ENCODE peak calls at places on chromosomes 1 and 21, in four cellular contexts. A is DMS 273 treated with DMSO at 0.1 percent for 48 hours; L is iPS-NIHi11; J is activated T-cell treated with anti-CD3 and anti-CD28 coated beads, Interleukin-2, amount 50 U/mL, for 72 hours. Y is an unnamed sample.

GRCh38 chr1:161092621-161093028 is 3.3 kb upstream of the NECTIN4 start:
- DNase-seq in A (no peak), J (peak), L (no peak), Y (no peak)

GRCh38 chr1:206716519-206717236 is 32.0 kb downstream of the MAPKAPK2 start:
- DNase-seq in J (no peak), A (no peak), L (no peak), Y (no peak)

GRCh38 chr21:39799178-39799577 is 54.2 kb downstream of the IGSF5 start:
- DNase-seq in A (no peak), J (no peak), L (no peak), Y (no peak)

GRCh38 chr1:24369199-24369598 is 44.4 kb downstream of the STPG1 start:
- DNase-seq in J (no peak), A (no peak), L (no peak), Y (no peak)

GRCh38 chr1:6962390-6962955 is 177.2 kb downstream of the CAMTA1 start:
- DNase-seq in J (peak), L (peak), A (no peak), Y (peak)

GRCh38 chr1:162020145-162020544 is 3.5 kb downstream of the OLFML2B start:
- DNase-seq in J (no peak), L (no peak), A (no peak), Y (no peak)

GRCh38 chr1:201191723-201192477 is 1.3 kb downstream of the IGFN1 start:
- DNase-seq in A (no peak), L (no peak), J (peak), Y (no peak)

GRCh38 chr1:25503551-25504426 is 39.6 kb upstream of the LDLRAP1 start:
- DNase-seq in A (peak), J (peak), L (peak), Y (no peak)

GRCh38 chr1:16981269-16981849 is 939 bp upstream of the MFAP2 start:
- DNase-seq in J (no peak), L (no peak), A (no peak), Y (no peak)

GRCh38 chr1:228044961-228045360 is 37.5 kb upstream of the ARF1 start:
- DNase-seq in J (no peak), A (no peak), L (no peak), Y (no peak)

GRCh38 chr1:112798293-112798692 is 83.2 kb upstream of the PPM1J start:
- DNase-seq in J (no peak), L (no peak), A (peak), Y (no peak)

GRCh38 chr1:155307247-155307740 is 1.4 kb upstream of the FDPS start:
- DNase-seq in A (peak), J (peak), L (no peak), Y (no peak)

GRCh38 chr1:215794151-215794550 is 227.0 kb downstream of the KCTD3 start:
- DNase-seq in A (no peak), J (no peak), L (no peak), Y (no peak)

GRCh38 chr1:206029484-206029883 is 5.8 kb upstream of the CTSE start:
- DNase-seq in A (no peak), L (no peak), J (no peak), Y (no peak)

GRCh38 chr1:151829352-151830046 is 2.1 kb downstream of the RORC start:
- DNase-seq in A (no peak), L (no peak), J (no peak), Y (no peak)

GRCh38 chr1:84078108-84078823 is 65.8 kb upstream of the PRKACB start:
- DNase-seq in L (peak), J (peak), A (peak), Y (no peak)

GRCh38 chr1:231836227-231836893 is 209.8 kb downstream of the DISC1 start:
- DNase-seq in A (no peak), J (no peak), L (no peak), Y (no peak)

GRCh38 chr1:17356387-17356992 is 15.5 kb upstream of the PADI6 start:
- DNase-seq in L (no peak), J (no peak), A (no peak), Y (no peak)

GRCh38 chr1:215054266-215054665 is 28.3 kb upstream of the KCNK2 start:
- DNase-seq in L (no peak), J (no peak), A (no peak), Y (no peak)

GRCh38 chr1:47396671-47397196 is 19.4 kb upstream of the FOXE3 start:
- DNase-seq in L (no peak), A (no peak), J (no peak), Y (no peak)

GRCh38 chr21:15001773-15002647 is 62.8 kb downstream of the NRIP1 start:
- DNase-seq in L (no peak), J (no peak), A (no peak), Y (no peak)

GRCh38 chr1:219568728-219569127 is 44.2 kb downstream of the ZC3H11B start:
- DNase-seq in J (no peak), A (no peak), L (no peak), Y (no peak)

GRCh38 chr1:223700942-223701637 is 11.2 kb upstream of the CAPN2 start:
- DNase-seq in L (peak), J (peak), A (no peak), Y (no peak)

GRCh38 chr1:41851589-41851988 is 67.1 kb downstream of the HIVEP3 start:
- DNase-seq in L (no peak), J (no peak), A (no peak), Y (no peak)

GRCh38 chr1:7341145-7341900 is 429.8 kb upstream of the VAMP3 start:
- DNase-seq in J (no peak), A (no peak), L (no peak), Y (no peak)

GRCh38 chr1:234408757-234409156 is 35.5 kb downstream of the COA6 start:
- DNase-seq in A (no peak), L (no peak), J (peak), Y (no peak)

GRCh38 chr1:53321366-53321765 is 6.5 kb downstream of the LRP8 start:
- DNase-seq in L (peak), A (no peak), J (peak), Y (no peak)

GRCh38 chr1:185315364-185316108 is 1.5 kb downstream of the IVNS1ABP start:
- DNase-seq in L (no peak), J (no peak), A (no peak), Y (no peak)

GRCh38 chr1:20725189-20726106 is 7.1 kb downstream of the SH2D5 start:
- DNase-seq in A (no peak), J (no peak), L (no peak), Y (no peak)

GRCh38 chr21:15943009-15943666 is 213.4 kb downstream of the USP25 start:
- DNase-seq in A (no peak), J (no peak), L (no peak), Y (no peak)

GRCh38 chr21:38619865-38620513 is 121.7 kb upstream of the ERG start:
- DNase-seq in J (no peak), A (no peak), L (no peak), Y (no peak)

GRCh38 chr1:6905790-6906189 is 120.5 kb downstream of the CAMTA1 start:
- DNase-seq in L (no peak), J (no peak), A (no peak), Y (no peak)

GRCh38 chr1:181100015-181100905 is 11.8 kb downstream of the IER5 start:
- DNase-seq in A (no peak), J (peak), L (no peak), Y (no peak)

GRCh38 chr1:179728266-179728665 is 14.8 kb upstream of the FAM163A start:
- DNase-seq in L (no peak), A (no peak), J (no peak), Y (no peak)

GRCh38 chr21:21230672-21231071 is 232.5 kb downstream of the NCAM2 start:
- DNase-seq in A (no peak), L (no peak), J (no peak), Y (no peak)

GRCh38 chr21:26593800-26594199 is 20.7 kb upstream of the CYYR1 start:
- DNase-seq in J (no peak), L (no peak), A (no peak), Y (no peak)

GRCh38 chr1:15919316-15919715 is 56.6 kb downstream of the ZBTB17 start:
- DNase-seq in A (no peak), J (peak), L (no peak), Y (no peak)